ENCODE peak calls at places on chromosomes 3 and 15, in six cellular contexts. U, Y, R, N, T and Q are unnamed samples.

GRCh38 chr3:112128843-112129727 is 4.0 kb downstream of the GCSAM start:
- DNase-seq in U (no peak), T (no peak), Y (no peak), N (no peak), R (no peak), Q (no peak)

GRCh38 chr3:106071306-106071705 is 202.5 kb upstream of the CBLB start:
- DNase-seq in U (no peak), Y (no peak), T (no peak), R (no peak), N (no peak), Q (no peak)

GRCh38 chr15:42494998-42495360 is 455 bp upstream of the SNAP23 start:
- DNase-seq in R (peak), Y (no peak), U (peak), N (no peak), T (no peak), Q (peak)

GRCh38 chr3:142027713-142028112 is 121.6 kb downstream of the TFDP2 start:
- DNase-seq in N (no peak), R (no peak), Y (no peak), T (no peak), U (peak), Q (no peak)

GRCh38 chr3:187210555-187211327 is 13.5 kb downstream of the RTP1 start:
- DNase-seq in T (no peak), U (no peak), R (no peak), N (peak), Y (no peak), Q (peak)

GRCh38 chr3:191366675-191367074 is 36.3 kb upstream of the UTS2B start:
- DNase-seq in N (no peak), R (no peak), T (no peak), U (no peak), Y (no peak), Q (no peak)

GRCh38 chr3:6915898-6916297 is 55.0 kb downstream of the GRM7 start:
- DNase-seq in U (no peak), N (no peak), Y (no peak), R (no peak), T (no peak), Q (no peak)

GRCh38 chr3:60742606-60743145 is 508.6 kb downstream of the FHIT start:
- DNase-seq in T (no peak), Y (no peak), N (no peak), R (no peak), U (no peak), Q (peak)

GRCh38 chr15:47741082-47741481 is 23.8 kb downstream of the SEMA6D start:
- DNase-seq in R (no peak), T (no peak), U (no peak), Y (no peak), N (no peak), Q (no peak)

GRCh38 chr15:101225658-101226057 is 26.2 kb downstream of the CHSY1 start:
- DNase-seq in R (no peak), T (no peak), N (no peak), U (no peak), Y (no peak), Q (no peak)

GRCh38 chr3:49567406-49567805 is 13.1 kb downstream of the BSN start:
- DNase-seq in U (no peak), Y (no peak), T (no peak), N (no peak), R (no peak), Q (no peak)

GRCh38 chr3:193068365-193068764 is 150.7 kb upstream of the MB21D2 start:
- DNase-seq in R (no peak), U (no peak), Y (no peak), N (no peak), T (no peak), Q (no peak)

GRCh38 chr15:84659904-84660781 is 2.1 kb upstream of the NMB start:
- DNase-seq in T (no peak), Y (no peak), U (no peak), N (no peak), R (no peak), Q (no peak)

GRCh38 chr15:62849316-62850129 is 193.0 kb upstream of the TPM1 start:
- DNase-seq in U (no peak), Y (no peak), T (no peak), R (no peak), N (no peak), Q (no peak)

GRCh38 chr3:196159526-196159925 is 51.7 kb downstream of the ZDHHC19 start:
- DNase-seq in Y (no peak), T (no peak), U (no peak), R (no peak), N (no peak), Q (no peak)

DNA sequence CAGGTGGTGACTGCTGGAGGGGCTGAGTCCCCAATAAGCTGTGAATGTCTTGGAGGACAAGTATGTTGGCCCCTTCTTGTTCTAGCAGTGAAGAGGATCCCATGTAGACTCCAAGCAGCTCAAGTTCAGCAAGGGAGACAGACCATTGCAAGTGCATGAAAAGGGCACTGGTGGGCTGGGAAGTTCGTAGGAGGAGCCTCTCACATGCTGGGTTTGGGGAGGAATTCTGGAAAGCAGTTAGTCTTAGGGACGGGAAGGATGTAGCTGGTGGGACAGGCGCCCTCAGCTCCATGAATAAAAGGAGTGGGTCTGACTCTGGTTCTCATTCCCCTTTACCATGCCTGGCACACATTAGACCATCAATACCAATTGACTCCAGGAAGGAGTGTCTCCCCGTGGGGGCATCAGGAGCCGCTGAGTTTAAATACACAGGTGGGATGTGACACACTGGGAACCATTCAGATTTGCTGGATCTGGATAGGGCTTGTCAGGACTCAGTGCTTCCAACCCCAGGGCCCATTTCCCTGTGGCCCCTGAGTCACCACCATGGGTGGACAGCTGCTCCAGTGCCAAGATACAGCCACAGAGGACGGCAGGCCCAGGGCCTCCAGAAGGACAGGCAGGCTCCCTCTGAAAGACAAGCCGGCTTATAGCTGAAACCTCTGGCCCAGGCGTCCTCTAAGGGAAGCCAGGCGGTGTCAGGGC is 554 bp upstream of the XYLB start:
- DNase-seq in Y (no peak), R (no peak), N (no peak), T (no peak), U (no peak), Q (no peak)
- TF ChIP-seq POLR2A in Y (no peak), R (no peak), N (no peak), T (no peak), U (no peak), Q (no peak)

GRCh38 chr3:16512435-16513140 is 911 bp downstream of the RFTN1 start:
- DNase-seq in R (peak), N (no peak), T (no peak), Y (peak), U (no peak), Q (peak)

GRCh38 chr3:16508591-16508995 is 4.9 kb downstream of the RFTN1 start:
- DNase-seq in U (no peak), N (no peak), R (no peak), Y (no peak), T (no peak), Q (no peak)

GRCh38 chr3:16511561-16512434 is 1.7 kb downstream of the RFTN1 start:
- DNase-seq in R (peak), Y (peak), U (no peak), T (no peak), N (no peak), Q (peak)

GRCh38 chr3:16509721-16510619 is 3.5 kb downstream of the RFTN1 start:
- DNase-seq in U (no peak), R (no peak), N (no peak), Y (no peak), T (no peak), Q (no peak)

GRCh38 chr3:16510620-16511319 is 2.7 kb downstream of the RFTN1 start:
- DNase-seq in Y (no peak), U (no peak), N (no peak), R (no peak), T (no peak), Q (no peak)
- TF ChIP-seq POLR2A in Y (no peak), U (no peak), N (no peak), R (no peak), T (no peak), Q (no peak)

GRCh38 chr15:59298255-59298856 is 74.3 kb downstream of the MYO1E start:
- DNase-seq in U (no peak), Y (no peak), T (no peak), R (no peak), N (no peak), Q (no peak)
- TF ChIP-seq POLR2A in U (no peak), Y (no peak), T (no peak), R (no peak), N (no peak), Q (no peak)

GRCh38 chr3:190121061-190121765 is 516 bp upstream of the P3H2 start:
- DNase-seq in Y (peak), T (no peak), U (no peak), R (no peak), N (no peak), Q (no peak)

GRCh38 chr3:190122198-190122771 is 1.6 kb upstream of the P3H2 start:
- DNase-seq in N (no peak), R (no peak), T (no peak), U (no peak), Y (no peak), Q (no peak)

GRCh38 chr3:190117995-190118394 is 2.7 kb downstream of the P3H2 start:
- DNase-seq in N (no peak), T (no peak), Y (no peak), R (no peak), U (no peak), Q (peak)

GRCh38 chr3:190119734-190120133 is 963 bp downstream of the P3H2 start:
- DNase-seq in U (no peak), Y (no peak), N (no peak), T (no peak), R (no peak), Q (no peak)

GRCh38 chr3:190120161-190121060 is at the start of gene P3H2:
- DNase-seq in Y (peak), U (peak), N (no peak), T (peak), R (peak), Q (peak)
- TF ChIP-seq POLR2A in Y (no peak), U (no peak), N (no peak), T (no peak), R (no peak), Q (peak)

DNA sequence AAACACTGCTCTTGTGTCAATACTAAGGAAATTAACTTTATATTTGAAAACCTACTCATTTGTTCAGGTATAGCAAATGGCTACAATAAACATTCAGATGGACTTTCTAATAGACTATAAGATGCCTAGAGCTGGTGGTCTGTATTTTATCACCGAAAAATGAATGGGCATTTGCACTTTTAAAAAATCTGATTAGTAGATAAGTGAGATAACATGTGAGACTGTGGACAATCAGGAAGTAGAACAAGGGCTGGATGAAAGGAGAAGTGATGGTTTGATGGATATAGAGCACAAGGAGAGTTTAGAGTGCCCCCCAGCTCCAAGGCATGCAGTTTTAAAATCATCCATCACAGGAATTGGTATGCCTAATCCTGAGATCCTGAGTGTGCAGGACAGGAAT is 308.4 kb upstream of the RARB start:
- DNase-seq in N (no peak), R (no peak), U (no peak), Y (no peak), T (no peak), Q (no peak)
- TF ChIP-seq POLR2A in N (no peak), R (no peak), U (no peak), Y (no peak), T (no peak), Q (no peak)

DNA sequence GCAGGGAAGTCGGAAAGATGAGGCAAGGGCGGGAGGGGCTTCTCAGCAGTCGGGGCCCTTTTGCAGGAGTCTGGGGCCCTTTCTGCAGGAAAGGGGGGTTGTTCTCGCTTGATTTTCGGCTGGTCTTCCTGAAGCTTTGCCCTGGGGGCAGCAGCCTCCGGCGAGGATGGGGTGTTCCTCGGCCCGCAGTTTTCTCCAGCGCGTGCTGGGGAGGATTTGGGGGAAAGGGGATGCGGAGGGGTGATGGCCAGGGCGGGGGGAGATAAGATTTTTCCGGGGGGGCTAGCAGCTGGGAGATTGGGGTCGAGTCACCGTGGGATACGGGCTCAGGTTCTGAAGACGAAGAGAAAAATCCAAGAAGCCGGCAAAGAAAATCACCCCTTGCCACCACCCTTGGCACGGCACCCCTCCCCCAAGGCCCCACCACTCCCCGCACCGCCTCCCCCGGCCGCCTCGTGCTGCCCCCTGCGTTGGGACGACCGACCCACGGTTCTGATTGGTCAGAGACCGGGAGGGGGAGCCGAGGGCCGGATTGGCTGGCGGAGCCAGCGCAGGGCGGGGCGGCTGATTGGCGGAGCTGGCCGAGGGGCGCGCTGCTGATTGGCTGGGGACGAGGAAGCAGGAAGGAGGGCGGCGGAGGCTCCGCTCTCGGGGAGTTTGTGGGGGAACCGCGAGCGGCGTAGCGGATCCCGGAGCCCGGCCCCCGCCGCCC is at the start of gene BAHD1:
- DNase-seq in N (peak), T (peak), R (peak), U (peak), Y (peak), Q (peak)
- TF ChIP-seq POLR2A in N (no peak), T (no peak), R (no peak), U (peak), Y (peak), Q (peak)

GRCh38 chr15:70853855-70854668 is at the start of gene LARP6:
- DNase-seq in T (peak), Y (peak), U (peak), R (peak), N (no peak), Q (peak)
- TF ChIP-seq POLR2A in T (peak), Y (peak), U (peak), R (no peak), N (no peak), Q (peak)

GRCh38 chr3:182717216-182717615 is 76.1 kb upstream of the ATP11B start:
- DNase-seq in R (no peak), U (peak), Y (no peak), N (no peak), T (no peak), Q (no peak)
- TF ChIP-seq POLR2A in R (no peak), U (no peak), Y (no peak), N (no peak), T (no peak), Q (no peak)